ENCODE peak calls at places on chromosomes 1 and 21, in six cellular contexts. H, O, B, R, M and D are unnamed samples. For H3K9me3, the result is how much of the 10 kb centered on the place peaks cover.

GRCh38 chr1:164360265-164360664 is 198.7 kb upstream of the PBX1 start:
- DNase-seq in H (no peak), R (no peak), B (no peak), M (no peak), O (no peak), D (no peak)

GRCh38 chr1:83493633-83494032 is 505.3 kb downstream of the TTLL7 start:
- DNase-seq in R (no peak), M (no peak), B (no peak), H (no peak), O (no peak), D (no peak)

GRCh38 chr21:33229776-33230517 is at the start of gene IFNAR2:
- DNase-seq in H (peak), B (peak), M (peak), O (peak), R (no peak), D (peak)

GRCh38 chr1:50878434-50878833 is 81.6 kb downstream of the FAF1 start:
- DNase-seq in B (no peak), O (no peak), H (no peak), R (no peak), M (no peak), D (no peak)

GRCh38 chr1:180167021-180167701 is 12.5 kb downstream of the QSOX1 start:
- DNase-seq in R (no peak), H (no peak), B (peak), O (no peak), M (no peak), D (no peak)

GRCh38 chr1:5005171-5005570 is 350.8 kb downstream of the AJAP1 start:
- DNase-seq in R (no peak), H (no peak), B (no peak), M (no peak), O (no peak), D (no peak)

GRCh38 chr1:53470155-53470554 is 11.0 kb downstream of the DMRTB1 start:
- DNase-seq in M (peak), B (peak), H (peak), R (no peak), O (no peak), D (no peak)

GRCh38 chr1:211485480-211485857 is 6.5 kb downstream of the RD3 start:
- DNase-seq in R (no peak), B (no peak), M (no peak), H (no peak), O (no peak), D (no peak)

DNA sequence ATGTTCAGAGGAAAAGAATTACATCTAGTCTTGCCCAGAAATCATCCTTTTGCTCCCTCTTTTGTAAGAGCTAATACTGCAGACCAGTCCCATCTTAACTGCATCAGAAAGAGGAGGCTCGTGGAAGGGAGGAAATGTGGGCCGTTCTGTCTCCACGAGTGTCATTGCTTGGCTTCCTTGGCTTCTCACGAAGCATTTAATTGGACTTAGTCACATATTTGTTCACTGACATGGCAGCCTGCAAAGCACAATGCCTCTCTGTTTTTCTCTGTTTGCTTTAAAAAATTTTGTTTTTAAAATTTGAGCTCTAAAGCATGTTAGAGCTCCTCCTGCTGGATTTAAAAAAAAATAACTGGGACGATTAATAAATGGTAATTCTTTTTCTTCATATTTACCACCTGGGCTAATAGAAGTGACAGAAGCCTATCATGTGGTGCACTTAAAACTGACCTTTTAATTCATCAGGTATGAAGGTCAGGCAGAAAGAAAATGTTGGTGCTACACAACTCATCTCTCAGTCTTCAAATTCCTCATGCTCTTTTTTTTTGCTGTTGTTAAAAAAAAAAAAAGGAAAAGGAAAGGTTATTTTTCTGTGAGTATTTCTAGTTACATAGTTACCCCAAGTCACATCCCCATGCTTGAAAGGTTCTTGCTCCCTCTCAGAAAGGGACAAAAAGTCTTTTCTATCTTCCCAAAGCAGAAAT is 21.0 kb upstream of the C1orf105 start:
- DNase-seq in R (peak), O (peak), B (no peak), M (peak), H (peak), D (peak)
- H3K27ac ChIP-seq in R (peak), O (no peak), B (peak), M (no peak), H (no peak), D (no peak)

GRCh38 chr1:118986839-118987430 is 1.2 kb downstream of the TBX15 start:
- DNase-seq in H (no peak), M (no peak), B (no peak), R (no peak), O (no peak), D (no peak)
- H3K9me3 ChIP-seq in H (under half), M (under half), B (under half), R (under half), O (under half), D (under half)

GRCh38 chr21:42678618-42679295 is 25.3 kb downstream of the PDE9A start:
- DNase-seq in O (no peak), H (no peak), B (no peak), R (no peak), M (no peak), D (no peak)
- H3K4me3 ChIP-seq in O (no peak), H (no peak), B (no peak), R (no peak), M (no peak), D (no peak)

GRCh38 chr1:89917353-89917752 is 77.6 kb upstream of the ZNF326 start:
- DNase-seq in R (no peak), M (no peak), O (no peak), H (no peak), B (no peak), D (no peak)

GRCh38 chr1:89918794-89919155 is 76.1 kb upstream of the ZNF326 start:
- DNase-seq in R (no peak), M (no peak), O (no peak), B (no peak), H (no peak), D (no peak)

GRCh38 chr1:89922911-89923310 is 72.0 kb upstream of the ZNF326 start:
- DNase-seq in H (no peak), O (no peak), M (no peak), R (no peak), B (no peak), D (no peak)

GRCh38 chr1:89918127-89918793 is 76.7 kb upstream of the ZNF326 start:
- DNase-seq in M (no peak), O (no peak), R (no peak), B (no peak), H (no peak), D (no peak)

GRCh38 chr1:89919174-89919573 is 75.7 kb upstream of the ZNF326 start:
- DNase-seq in H (no peak), R (no peak), B (no peak), M (no peak), O (no peak), D (no peak)
- H3K27ac ChIP-seq in H (no peak), R (no peak), B (no peak), M (no peak), O (no peak), D (no peak)

DNA sequence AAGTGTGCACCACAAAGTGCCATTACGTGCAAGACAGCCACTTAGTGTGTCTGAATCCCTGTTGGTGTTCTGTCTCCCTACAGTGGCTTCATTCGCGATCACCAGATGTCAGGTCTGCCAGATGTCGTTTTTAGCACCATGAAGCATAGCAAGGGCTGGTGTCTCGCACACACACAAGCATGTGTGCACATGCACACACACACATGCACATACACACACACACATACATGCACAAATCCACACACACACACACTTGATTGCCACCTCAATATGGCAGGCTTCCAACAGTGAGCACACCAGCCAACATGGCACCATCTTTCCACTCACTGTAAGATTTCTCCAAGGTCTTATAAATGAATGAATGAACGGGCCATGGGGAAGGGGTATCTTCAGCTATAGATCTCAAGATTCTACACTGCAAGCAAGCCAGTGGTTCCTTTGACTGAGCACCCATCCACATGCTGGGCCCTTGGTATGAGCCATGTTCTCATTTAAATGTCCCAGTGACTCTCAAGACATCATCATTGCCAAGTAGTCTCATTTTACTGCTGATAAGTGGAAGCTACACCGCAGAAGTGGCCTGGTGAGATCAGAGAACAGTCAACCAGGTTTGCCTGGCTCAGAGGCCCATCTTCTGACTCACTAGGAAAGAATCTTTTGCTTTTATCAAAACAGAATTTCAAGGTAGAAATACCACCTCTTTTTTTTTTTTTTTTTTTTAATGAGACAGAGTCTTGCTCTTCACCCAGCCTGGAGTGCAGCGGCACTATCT is 84.9 kb downstream of the SIM2 start:
- DNase-seq in B (no peak), R (no peak), M (peak), O (no peak), H (no peak), D (no peak)
- H3K9me3 ChIP-seq in B (under half), R (under half), M (under half), O (under half), H (under half), D (under half)

DNA sequence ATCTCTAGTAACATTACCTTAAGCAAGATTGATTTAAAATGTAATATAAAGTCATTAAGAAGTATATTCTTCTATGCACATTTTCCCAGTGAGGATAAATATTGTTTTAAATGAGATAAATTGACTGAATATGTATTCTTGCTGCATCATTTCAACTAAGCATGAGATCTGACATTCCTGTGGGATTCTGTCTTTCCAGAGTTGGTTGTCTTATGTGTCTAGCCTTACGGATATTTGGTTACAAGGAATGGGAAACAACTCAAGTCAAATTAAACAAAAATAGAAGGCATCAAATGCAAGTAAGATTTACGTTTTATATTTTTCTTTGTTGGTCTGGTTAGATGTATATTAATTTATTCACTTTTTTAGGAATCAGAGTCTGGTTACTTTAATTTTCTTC is 287.4 kb downstream of the PTGER3 start:
- DNase-seq in O (no peak), R (no peak), B (no peak), M (no peak), H (no peak), D (no peak)
- H3K4me3 ChIP-seq in O (no peak), R (no peak), B (no peak), M (no peak), H (no peak), D (no peak)